ENCODE peak calls at places on chromosome 22, in eight cellular contexts. Q, A, O, J, Y, B, X and C are unnamed samples. For H3K9me3, the result is how much of the 10 kb centered on the place peaks cover.

GRCh38 chr22:23176645-23177027 is 3.7 kb upstream of the BCR start:
- DNase-seq in Q (no peak), A (no peak), O (no peak), J (no peak), Y (no peak), B (no peak), X (no peak), C (no peak)

GRCh38 chr22:24424001-24424900 is 3.1 kb upstream of the ADORA2A start:
- DNase-seq in Q (peak), A (peak), O (no peak), J (no peak), Y (peak), B (peak), X (peak), C (no peak)

GRCh38 chr22:24284747-24285203 is 14.1 kb downstream of the SPECC1L start:
- DNase-seq in Q (no peak), A (no peak), O (no peak), J (no peak), Y (no peak), B (no peak), X (no peak), C (no peak)

GRCh38 chr22:49506010-49506400 is 321.7 kb downstream of the BRD1 start:
- DNase-seq in Q (no peak), A (peak), O (no peak), J (no peak), Y (no peak), B (no peak), X (no peak), C (no peak)

GRCh38 chr22:38177926-38178604 is 3.6 kb downstream of the PLA2G6 start:
- DNase-seq in Q (peak), A (peak), O (no peak), J (peak), Y (no peak), B (no peak), X (no peak), C (no peak)

GRCh38 chr22:39522567-39523300 is 2.4 kb downstream of the ATF4 start:
- DNase-seq in Q (peak), A (no peak), O (peak), J (peak), Y (no peak), B (no peak), X (peak), C (no peak)

GRCh38 chr22:20764053-20764720 is 9.7 kb upstream of the SERPIND1 start:
- DNase-seq in Q (no peak), A (no peak), O (no peak), J (no peak), Y (no peak), B (no peak), X (no peak), C (no peak)

GRCh38 chr22:39706406-39707150 is 136.0 kb downstream of the CACNA1I start:
- DNase-seq in Q (no peak), A (no peak), O (no peak), J (no peak), Y (no peak), B (no peak), X (no peak), C (no peak)

GRCh38 chr22:50656122-50657070 is 16.2 kb upstream of the SHANK3 start:
- DNase-seq in Q (peak), A (no peak), O (no peak), J (peak), Y (no peak), B (peak), X (peak), C (no peak)

GRCh38 chr22:19579113-19579811 is 55.1 kb upstream of the CLDN5 start:
- DNase-seq in Q (no peak), A (no peak), O (no peak), J (no peak), Y (no peak), B (no peak), X (no peak), C (no peak)

GRCh38 chr22:46074771-46075551 is 75.4 kb upstream of the PPARA start:
- DNase-seq in Q (peak), A (no peak), O (peak), J (no peak), Y (no peak), B (peak), X (peak), C (peak)

GRCh38 chr22:39194098-39194497 is 41.6 kb upstream of the CBX7 start:
- DNase-seq in Q (no peak), A (no peak), O (no peak), J (no peak), Y (no peak), B (no peak), X (no peak), C (no peak)

GRCh38 chr22:22942511-22943329 is 55.1 kb downstream of the IGLL5 start:
- DNase-seq in Q (no peak), A (peak), O (peak), J (peak), Y (peak), B (no peak), X (peak), C (peak)

GRCh38 chr22:29342577-29343312 is 27.2 kb upstream of the RASL10A start:
- DNase-seq in Q (no peak), A (no peak), O (peak), J (no peak), Y (no peak), B (no peak), X (no peak), C (no peak)

GRCh38 chr22:24323695-24324094 is 53.1 kb downstream of the SPECC1L start:
- DNase-seq in Q (no peak), A (no peak), O (no peak), J (no peak), Y (no peak), B (no peak), X (no peak), C (no peak)

GRCh38 chr22:49738006-49738405 is 89.7 kb downstream of the BRD1 start:
- DNase-seq in Q (peak), A (no peak), O (no peak), J (no peak), Y (no peak), B (no peak), X (no peak), C (no peak)

GRCh38 chr22:17589810-17590375 is 26.6 kb downstream of the SLC25A18 start:
- DNase-seq in Q (peak), A (no peak), O (no peak), J (no peak), Y (no peak), B (no peak), X (peak), C (no peak)

GRCh38 chr22:21632237-21632895 is at the start of gene CCDC116:
- DNase-seq in Q (peak), A (peak), O (no peak), J (peak), Y (peak), B (no peak), X (peak), C (no peak)

GRCh38 chr22:29073618-29074275 is 912 bp downstream of the KREMEN1 start:
- DNase-seq in Q (peak), A (peak), O (peak), J (no peak), Y (no peak), B (peak), X (peak), C (no peak)

GRCh38 chr22:50200333-50201190 is at the start of gene SELENOO:
- DNase-seq in Q (peak), A (peak), O (peak), J (peak), Y (peak), B (peak), X (peak), C (peak)

GRCh38 chr22:17258015-17258827 is 39.0 kb upstream of the ADA2 start:
- DNase-seq in Q (peak), A (peak), O (peak), J (no peak), Y (peak), B (peak), X (peak), C (no peak)

GRCh38 chr22:28750471-28750881 is 8.6 kb downstream of the HSCB start:
- DNase-seq in Q (no peak), A (no peak), O (no peak), J (no peak), Y (no peak), B (no peak), X (no peak), C (no peak)

GRCh38 chr22:31828739-31829138 is 74.9 kb downstream of the DEPDC5 start:
- DNase-seq in Q (no peak), A (no peak), O (no peak), J (no peak), Y (no peak), B (no peak), X (no peak), C (no peak)

GRCh38 chr22:40325315-40325714 is 21.0 kb upstream of the ADSL start:
- DNase-seq in Q (no peak), A (peak), O (no peak), J (no peak), Y (peak), B (no peak), X (no peak), C (no peak)

GRCh38 chr22:17285661-17286060 is 66.4 kb upstream of the ADA2 start:
- DNase-seq in Q (no peak), A (no peak), O (no peak), J (no peak), Y (no peak), B (no peak), X (peak), C (no peak)

GRCh38 chr22:24819941-24820461 is 14.0 kb downstream of the SGSM1 start:
- DNase-seq in Q (no peak), A (no peak), O (peak), J (peak), Y (no peak), B (peak), X (no peak), C (no peak)

GRCh38 chr22:27748355-27749168 is 53.0 kb downstream of the MN1 start:
- DNase-seq in Q (no peak), A (peak), O (no peak), J (no peak), Y (no peak), B (no peak), X (peak), C (no peak)

GRCh38 chr22:23856721-23857605 is 712 bp upstream of the SLC2A11 start:
- DNase-seq in Q (peak), A (peak), O (no peak), J (no peak), Y (no peak), B (peak), X (peak), C (no peak)

GRCh38 chr22:26781062-26781461 is 123.7 kb downstream of the MIAT start:
- DNase-seq in Q (no peak), A (no peak), O (no peak), J (no peak), Y (no peak), B (no peak), X (no peak), C (no peak)

GRCh38 chr22:25760294-25760693 is 18.3 kb downstream of the MYO18B start:
- DNase-seq in Q (no peak), A (no peak), O (no peak), J (no peak), Y (no peak), B (no peak), X (no peak), C (no peak)

GRCh38 chr22:38262051-38262795 is 10.6 kb downstream of the TMEM184B start:
- DNase-seq in Q (no peak), A (peak), O (peak), J (no peak), Y (peak), B (peak), X (peak), C (no peak)

GRCh38 chr22:19680911-19681862 is 33.1 kb upstream of the SEPTIN5 start:
- DNase-seq in Q (no peak), A (no peak), O (no peak), J (no peak), Y (no peak), B (no peak), X (no peak), C (no peak)

GRCh38 chr22:42641801-42642413 is 1.5 kb upstream of the ATP5MGL start:
- DNase-seq in Q (no peak), A (no peak), O (no peak), J (no peak), Y (no peak), B (no peak), X (no peak), C (no peak)

GRCh38 chr22:24165673-24166072 is 15.6 kb upstream of the SUSD2 start:
- DNase-seq in Q (no peak), A (no peak), O (no peak), J (no peak), Y (no peak), B (no peak), X (no peak), C (no peak)

GRCh38 chr22:42996646-42997365 is 18.1 kb downstream of the PACSIN2 start:
- DNase-seq in Q (no peak), A (no peak), O (peak), J (no peak), Y (no peak), B (no peak), X (no peak), C (no peak)

GRCh38 chr22:22026157-22026831 is 43.7 kb upstream of the TOP3B start:
- DNase-seq in Q (no peak), A (no peak), O (no peak), J (no peak), Y (no peak), B (no peak), X (no peak), C (no peak)

GRCh38 chr22:24601217-24602104 is 1.5 kb upstream of the GGT1 start:
- DNase-seq in Q (peak), A (peak), O (peak), J (peak), Y (no peak), B (peak), X (no peak), C (no peak)

GRCh38 chr22:46052801-46053562 is 76.0 kb upstream of the WNT7B start:
- DNase-seq in Q (peak), A (peak), O (peak), J (no peak), Y (no peak), B (peak), X (peak), C (peak)

GRCh38 chr22:43400449-43400848 is 11.4 kb upstream of the MPPED1 start:
- DNase-seq in Q (peak), A (no peak), O (no peak), J (no peak), Y (no peak), B (peak), X (peak), C (no peak)

DNA sequence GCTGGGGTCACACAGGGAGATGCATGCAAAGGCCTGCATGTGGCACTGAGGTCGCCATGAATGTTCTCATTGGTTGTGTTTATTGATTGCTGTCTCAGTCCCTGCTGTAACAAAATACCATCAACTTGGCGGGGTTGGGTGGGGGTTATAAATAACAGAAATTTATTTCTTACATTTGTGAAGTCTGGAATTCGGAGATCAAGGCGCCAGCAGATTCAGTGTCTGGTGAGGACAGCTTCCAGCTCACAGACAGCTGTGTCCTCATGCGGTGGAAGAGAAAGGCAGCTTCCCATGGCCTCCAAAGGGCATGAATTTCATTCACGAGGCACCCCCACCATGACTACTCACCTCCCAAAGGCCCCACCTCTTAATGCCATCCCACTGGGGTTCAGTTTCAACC is 29.4 kb upstream of the PHF21B start:
- DNase-seq in Q (no peak), A (no peak), O (no peak), J (no peak), Y (no peak), B (no peak), X (no peak), C (no peak)
- H3K27ac ChIP-seq in Q (no peak), A (no peak), O (no peak), J (no peak), Y (no peak), B (no peak), X (no peak), C (no peak)

DNA sequence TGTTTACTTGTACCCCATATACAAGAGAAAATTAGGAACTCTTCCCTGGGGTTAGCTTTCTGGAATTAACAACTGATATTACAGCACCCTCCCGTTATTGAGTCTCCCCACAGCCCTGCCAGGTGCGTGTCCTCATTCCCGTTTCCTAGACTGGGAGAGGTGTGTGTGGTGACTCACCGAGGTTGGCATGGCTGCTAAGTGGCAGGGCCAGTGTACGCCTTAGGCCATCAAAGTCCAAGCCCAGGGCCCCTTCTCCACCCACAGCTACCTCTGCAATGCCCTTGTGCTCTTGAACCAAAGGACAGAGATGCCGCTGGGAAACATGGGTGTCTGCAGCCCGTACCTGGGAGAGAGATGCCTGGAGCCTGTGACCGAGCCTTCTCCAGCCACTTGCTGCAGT is 12.3 kb downstream of the IFT27 start:
- DNase-seq in Q (peak), A (peak), O (no peak), J (no peak), Y (no peak), B (no peak), X (peak), C (peak)
- TF ChIP-seq CTCF in Q (no peak), A (no peak), O (no peak), J (no peak), Y (no peak), B (no peak), X (no peak), C (no peak)

GRCh38 chr22:48396091-48396784 is 1431.4 kb downstream of the BRD1 start:
- DNase-seq in Q (no peak), A (no peak), O (no peak), J (no peak), Y (no peak), B (no peak), X (no peak), C (no peak)
- H3K9me3 ChIP-seq in Q (under half), A (under half), O (under half), J (under half), Y (under half), B (under half), X (under half), C (under half)

GRCh38 chr22:47090591-47091240 is 328.3 kb downstream of the TBC1D22A start:
- DNase-seq in Q (no peak), A (peak), O (no peak), J (no peak), Y (peak), B (no peak), X (no peak), C (no peak)

GRCh38 chr22:47089796-47090460 is 327.5 kb downstream of the TBC1D22A start:
- DNase-seq in Q (no peak), A (no peak), O (no peak), J (no peak), Y (no peak), B (no peak), X (no peak), C (no peak)

GRCh38 chr22:47091921-47092700 is 329.7 kb downstream of the TBC1D22A start:
- DNase-seq in Q (no peak), A (no peak), O (no peak), J (no peak), Y (no peak), B (no peak), X (no peak), C (no peak)

GRCh38 chr22:47092896-47093311 is 330.5 kb downstream of the TBC1D22A start:
- DNase-seq in Q (no peak), A (no peak), O (no peak), J (no peak), Y (no peak), B (no peak), X (no peak), C (no peak)

GRCh38 chr22:47091241-47091691 is 328.8 kb downstream of the TBC1D22A start:
- DNase-seq in Q (no peak), A (no peak), O (no peak), J (no peak), Y (no peak), B (no peak), X (no peak), C (no peak)
- H3K27ac ChIP-seq in Q (no peak), A (no peak), O (no peak), J (no peak), Y (no peak), B (no peak), X (no peak), C (no peak)

GRCh38 chr22:41501209-41501608 is 32.3 kb downstream of the ACO2 start:
- DNase-seq in Q (no peak), A (no peak), O (no peak), J (peak), Y (no peak), B (no peak), X (no peak), C (no peak)
- TF ChIP-seq CTCF in Q (peak), A (peak), O (peak), J (peak), Y (no peak), B (peak), X (no peak), C (no peak)